ENCODE peak calls at places on chromosomes 2 and 18, in seven cellular contexts. Q is cardiac fibroblast, K is pancreas, I is A549, J is GM23338, Y is ovary, Z is cardiac muscle cell. F is an unnamed sample.
A peak's percentile ranks its signal among the peaks of the same experiment; 100 is the strongest.

GRCh38 chr2:89829828-89830227 is 1138.4 kb downstream of the RPIA start:
- DNase-seq in Q (no peak), K (no peak), I (no peak), J (no peak), Y (no peak), Z (no peak), F (no peak)

GRCh38 chr18:57581301-57581934 is 5.1 kb downstream of the FECH start:
- DNase-seq in Q (no peak), K (peak; percentile 34), I (no peak), J (no peak), Y (no peak), Z (no peak), F (no peak)

GRCh38 chr2:160647967-160648685 is 154.5 kb upstream of the RBMS1 start:
- DNase-seq in Q (no peak), K (peak; percentile 49), I (no peak), J (no peak), Y (no peak), Z (no peak), F (no peak)

GRCh38 chr2:233165895-233166661 is 85.4 kb upstream of the ATG16L1 start:
- DNase-seq in Q (peak; percentile 20), K (peak; percentile 18), I (peak; percentile 56), J (no peak), Y (no peak), Z (no peak), F (no peak)

GRCh38 chr2:73292316-73292905 is 937 bp downstream of the EGR4 start:
- DNase-seq in Q (no peak), K (no peak), I (no peak), J (peak; percentile 21), Y (no peak), Z (no peak), F (no peak)

GRCh38 chr2:101518470-101519172 is 43.7 kb upstream of the RFX8 start:
- DNase-seq in Q (peak; percentile 75), K (peak; percentile 41), I (peak; percentile 83), J (peak; percentile 68), Y (peak; percentile 35), Z (peak; percentile 61), F (no peak)

GRCh38 chr2:10382313-10383061 is 65.6 kb downstream of the ODC1 start:
- DNase-seq in Q (no peak), K (no peak), I (no peak), J (peak; percentile 46), Y (no peak), Z (no peak), F (no peak)

GRCh38 chr2:33343387-33343895 is 133.0 kb upstream of the RASGRP3 start:
- DNase-seq in Q (no peak), K (no peak), I (no peak), J (no peak), Y (no peak), Z (no peak), F (no peak)

GRCh38 chr2:235945608-235946140 is 222.5 kb downstream of the GBX2 start:
- DNase-seq in Q (no peak), K (no peak), I (no peak), J (no peak), Y (no peak), Z (no peak), F (no peak)

GRCh38 chr2:102098756-102099155 is 43.8 kb upstream of the IL1R1 start:
- DNase-seq in Q (no peak), K (no peak), I (no peak), J (no peak), Y (no peak), Z (no peak), F (no peak)

GRCh38 chr2:100548771-100549170 is 14.0 kb upstream of the PDCL3 start:
- DNase-seq in Q (no peak), K (no peak), I (no peak), J (no peak), Y (no peak), Z (no peak), F (no peak)

GRCh38 chr2:88159955-88160415 is 10.2 kb upstream of the THNSL2 start:
- DNase-seq in Q (peak; percentile 79), K (peak; percentile 41), I (peak; percentile 68), J (peak; percentile 89), Y (peak; percentile 33), Z (peak; percentile 83), F (no peak)

GRCh38 chr2:231189571-231190495 is 8.6 kb upstream of the ARMC9 start:
- DNase-seq in Q (peak; percentile 73), K (peak; percentile 45), I (no peak), J (peak; percentile 57), Y (peak; percentile 65), Z (no peak), F (no peak)

GRCh38 chr2:95353055-95353575 is 49.4 kb upstream of the FAHD2A start:
- DNase-seq in Q (no peak), K (peak; percentile 3), I (no peak), J (no peak), Y (no peak), Z (no peak), F (no peak)

GRCh38 chr18:36337679-36338419 is 40.3 kb downstream of the FHOD3 start:
- DNase-seq in Q (no peak), K (no peak), I (no peak), J (no peak), Y (no peak), Z (no peak), F (no peak)

GRCh38 chr18:6370886-6371635 is 43.6 kb downstream of the L3MBTL4 start:
- DNase-seq in Q (no peak), K (peak; percentile 71), I (no peak), J (no peak), Y (peak; percentile 40), Z (no peak), F (no peak)

DNA sequence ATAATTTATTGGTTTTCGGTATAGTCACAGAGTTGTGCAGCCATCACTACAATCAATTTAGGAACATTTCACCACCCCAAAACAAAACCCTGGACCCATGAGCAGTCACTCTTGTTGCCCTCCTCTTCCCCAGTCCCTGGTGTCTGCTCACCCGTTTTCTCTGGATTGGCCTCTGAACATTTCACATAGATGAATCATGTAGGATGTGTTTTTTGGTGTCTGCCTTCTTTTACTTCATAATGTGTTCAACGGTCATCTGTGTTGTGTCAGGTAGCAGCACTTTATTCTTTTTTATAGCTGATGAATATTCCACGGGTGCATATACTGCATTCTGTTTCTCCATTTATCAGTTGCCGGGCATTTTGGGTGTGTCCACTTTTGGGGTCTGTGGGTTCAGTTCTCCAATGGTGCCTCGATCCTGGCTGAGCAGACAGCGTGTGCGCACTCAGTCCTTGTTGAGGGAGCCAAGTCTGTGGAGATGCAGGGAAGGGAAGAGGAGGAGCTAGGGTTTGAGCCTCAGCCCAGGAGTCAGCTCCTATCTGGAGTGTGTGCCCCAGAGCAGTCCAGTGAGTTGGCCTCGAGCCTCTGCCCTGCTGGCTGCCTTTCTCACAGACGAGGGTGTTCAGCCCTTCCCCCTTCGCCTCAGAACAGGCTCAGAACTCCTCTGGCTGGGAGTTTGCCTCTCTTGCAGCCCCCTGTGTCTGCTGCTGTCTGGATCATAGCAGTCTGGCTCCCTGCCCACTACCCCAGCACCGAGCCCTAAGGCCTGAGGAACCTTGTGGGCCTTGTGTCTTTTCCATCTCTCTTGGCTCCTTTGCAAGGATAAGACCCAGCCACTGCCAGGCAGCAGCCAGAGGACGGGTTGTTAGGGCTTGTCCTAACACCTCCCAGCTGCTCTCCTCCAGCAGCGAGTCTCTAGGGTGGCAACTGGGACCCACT is 18.0 kb downstream of the C2orf74 start:
- DNase-seq in Q (peak; percentile 95), K (peak; percentile 73), I (no peak), J (peak; percentile 10), Y (peak; percentile 83), Z (peak; percentile 26), F (peak; percentile 27)
- H3K4me3 ChIP-seq in Q (no peak overlapping the region), K (no peak overlapping the region), I (no peak overlapping the region), J (no peak overlapping the region), Y (peak overlapping the region; percentile 10), Z (no peak overlapping the region), F (peak overlapping the region; percentile 7)

DNA sequence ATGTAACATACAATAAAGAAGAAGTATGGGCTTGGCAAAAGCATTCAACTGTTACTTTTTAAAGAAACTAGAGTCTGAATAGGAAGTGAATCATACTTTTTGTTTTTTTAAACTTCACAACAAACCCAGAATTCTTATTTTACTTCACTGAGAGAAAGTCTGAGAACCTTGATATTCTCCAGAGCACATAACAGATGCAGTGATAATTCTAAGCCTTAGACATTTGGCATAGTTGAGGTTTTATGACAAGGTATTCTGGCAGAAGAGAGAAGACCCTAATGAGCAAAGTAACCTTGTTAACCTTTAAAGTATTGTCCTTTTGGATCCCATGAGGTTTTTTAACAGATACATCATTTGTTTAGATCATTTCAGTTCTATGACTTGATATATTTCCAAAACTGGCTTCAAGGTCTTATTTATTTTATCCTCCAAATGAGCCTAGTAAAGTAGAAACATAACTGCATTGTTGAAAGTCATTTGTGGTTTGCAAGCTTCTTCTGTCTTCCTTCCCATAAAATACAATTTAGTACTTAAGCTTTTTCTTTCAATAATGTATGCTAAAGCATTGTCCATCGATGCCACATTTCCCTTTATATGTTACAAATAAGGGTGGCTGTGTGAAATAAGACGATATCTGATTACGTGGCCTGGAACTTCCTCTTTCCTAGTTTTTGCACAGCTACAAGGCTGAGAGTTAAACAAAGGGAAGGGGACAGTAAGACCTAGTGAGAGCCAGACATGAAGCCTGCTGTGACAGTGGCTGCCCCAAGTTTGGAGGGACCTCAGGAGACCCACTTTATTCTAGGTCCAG is 86.1 kb upstream of the ITPRID2 start:
- DNase-seq in Q (peak; percentile 57), K (no peak), I (no peak), J (no peak), Y (no peak), Z (no peak), F (peak; percentile 55)
- H3K4me3 ChIP-seq in Q (no peak overlapping the region), K (no peak overlapping the region), I (no peak overlapping the region), J (no peak overlapping the region), Y (no peak overlapping the region), Z (no peak overlapping the region), F (no peak overlapping the region)

GRCh38 chr2:29108225-29108624 is 7.0 kb upstream of the CLIP4 start:
- DNase-seq in Q (peak; percentile 88), K (no peak), I (peak; percentile 90), J (no peak), Y (no peak), Z (no peak), F (peak; percentile 86)

GRCh38 chr2:29105375-29105774 is 9.8 kb upstream of the CLIP4 start:
- DNase-seq in Q (no peak), K (no peak), I (peak; percentile 46), J (peak; percentile 6), Y (no peak), Z (no peak), F (no peak)

GRCh38 chr2:29109246-29109645 is 6.0 kb upstream of the CLIP4 start:
- DNase-seq in Q (no peak), K (no peak), I (no peak), J (no peak), Y (no peak), Z (no peak), F (no peak)

GRCh38 chr2:29106241-29106640 is 9.0 kb upstream of the CLIP4 start:
- DNase-seq in Q (no peak), K (no peak), I (no peak), J (no peak), Y (no peak), Z (no peak), F (no peak)

DNA sequence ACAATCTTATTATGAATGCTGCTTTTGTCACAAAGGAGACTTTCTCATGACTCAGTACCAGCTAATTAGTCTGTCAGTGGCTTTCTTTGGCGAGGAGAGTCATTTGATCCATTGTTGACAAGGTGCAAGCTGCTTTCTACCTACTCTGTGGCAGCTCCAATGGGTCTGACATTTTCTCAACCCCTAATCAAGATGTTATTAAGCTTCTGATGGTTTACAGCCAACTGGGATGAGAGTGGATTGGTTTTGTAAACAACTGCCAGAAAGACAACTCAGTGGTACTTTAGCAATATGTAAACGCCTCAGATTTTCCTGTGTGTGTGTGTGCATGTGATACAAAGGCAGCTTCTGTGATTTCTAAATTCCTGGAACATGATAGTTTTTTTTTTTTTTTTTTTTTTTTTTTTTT is 8.2 kb upstream of the CLIP4 start:
- DNase-seq in Q (peak; percentile 68), K (no peak), I (no peak), J (no peak), Y (no peak), Z (no peak), F (no peak)
- H3K4me3 ChIP-seq in Q (no peak overlapping the region), K (no peak overlapping the region), I (no peak overlapping the region), J (no peak overlapping the region), Y (no peak overlapping the region), Z (no peak overlapping the region), F (no peak overlapping the region)

GRCh38 chr18:79047556-79048244 is 21.5 kb upstream of the ATP9B start:
- DNase-seq in Q (no peak), K (no peak), I (no peak), J (no peak), Y (no peak), Z (no peak), F (no peak)
- H3K4me3 ChIP-seq in Q (no peak overlapping the region), K (no peak overlapping the region), I (no peak overlapping the region), J (no peak overlapping the region), Y (no peak overlapping the region), Z (no peak overlapping the region), F (no peak overlapping the region)